ENCODE peak calls at places on chromosome 21, in eight cellular contexts. X is GM23338, L is Karpas-422, I is endothelial cell of umbilical vein, Q is astrocyte, T is H9, O is neuronal stem cell, Z is IMR-90. P is an unnamed sample.

GRCh38 chr21:34129039-34129891 is 55.9 kb downstream of the MRPS6 start:
- DNase-seq in X (peak; percentile 77), L (no peak), I (peak; percentile 79), Q (peak; percentile 87), T (peak; percentile 58), O (peak; percentile 42), Z (peak; percentile 92), P (no peak)

GRCh38 chr21:15793547-15794235 is 63.9 kb downstream of the USP25 start:
- DNase-seq in X (no peak), L (no peak), I (no peak), Q (no peak), T (no peak), O (no peak), Z (no peak), P (no peak)

GRCh38 chr21:19181604-19182140 is 778.1 kb upstream of the TMPRSS15 start:
- DNase-seq in X (no peak), L (no peak), I (no peak), Q (no peak), T (no peak), O (no peak), Z (no peak), P (no peak)

GRCh38 chr21:33075596-33076195 is 5.8 kb downstream of the OLIG1 start:
- DNase-seq in X (peak; percentile 17), L (no peak), I (no peak), Q (no peak), T (peak; percentile 50), O (no peak), Z (no peak), P (no peak)

GRCh38 chr21:20790113-20790512 is 208.1 kb upstream of the NCAM2 start:
- DNase-seq in X (peak; percentile 88), L (no peak), I (no peak), Q (no peak), T (no peak), O (peak; percentile 8), Z (no peak), P (no peak)

GRCh38 chr21:36260030-36260787 is 59.8 kb upstream of the MORC3 start:
- DNase-seq in X (peak; percentile 84), L (peak; percentile 84), I (peak; percentile 87), Q (peak; percentile 65), T (no peak), O (peak; percentile 5), Z (peak; percentile 73), P (no peak)

GRCh38 chr21:31196724-31197123 is 147.3 kb downstream of the TIAM1 start:
- DNase-seq in X (no peak), L (no peak), I (no peak), Q (no peak), T (no peak), O (no peak), Z (no peak), P (no peak)

GRCh38 chr21:34807146-34807880 is 138.5 kb downstream of the CLIC6 start:
- DNase-seq in X (no peak), L (peak; percentile 58), I (peak; percentile 94), Q (peak; percentile 97), T (no peak), O (no peak), Z (peak; percentile 97), P (no peak)

GRCh38 chr21:36127977-36128376 is 6.9 kb upstream of the CBR3 start:
- DNase-seq in X (no peak), L (peak; percentile 39), I (no peak), Q (no peak), T (no peak), O (no peak), Z (no peak), P (no peak)

GRCh38 chr21:36038701-36039497 is 21.4 kb downstream of the SETD4 start:
- DNase-seq in X (no peak), L (no peak), I (no peak), Q (no peak), T (no peak), O (no peak), Z (no peak), P (no peak)

GRCh38 chr21:39845581-39846130 is 21.6 kb upstream of the PCP4 start:
- DNase-seq in X (no peak), L (no peak), I (no peak), Q (peak; percentile 87), T (no peak), O (peak; percentile 27), Z (no peak), P (no peak)

GRCh38 chr21:36028127-36029069 is 31.9 kb downstream of the SETD4 start:
- DNase-seq in X (peak; percentile 83), L (peak; percentile 84), I (peak; percentile 73), Q (peak; percentile 37), T (peak; percentile 86), O (peak; percentile 81), Z (peak; percentile 73), P (peak; percentile 33)

GRCh38 chr21:42248783-42249597 is 30.1 kb downstream of the ABCG1 start:
- DNase-seq in X (no peak), L (peak; percentile 78), I (no peak), Q (no peak), T (no peak), O (no peak), Z (no peak), P (no peak)

GRCh38 chr21:42247716-42248115 is 28.8 kb downstream of the ABCG1 start:
- DNase-seq in X (no peak), L (no peak), I (no peak), Q (no peak), T (no peak), O (no peak), Z (no peak), P (no peak)

GRCh38 chr21:42250422-42251403 is 31.8 kb downstream of the ABCG1 start:
- DNase-seq in X (no peak), L (no peak), I (no peak), Q (no peak), T (no peak), O (no peak), Z (no peak), P (no peak)

GRCh38 chr21:42245348-42246185 is 26.6 kb downstream of the ABCG1 start:
- DNase-seq in X (peak; percentile 52), L (no peak), I (no peak), Q (no peak), T (peak; percentile 44), O (no peak), Z (no peak), P (no peak)

DNA sequence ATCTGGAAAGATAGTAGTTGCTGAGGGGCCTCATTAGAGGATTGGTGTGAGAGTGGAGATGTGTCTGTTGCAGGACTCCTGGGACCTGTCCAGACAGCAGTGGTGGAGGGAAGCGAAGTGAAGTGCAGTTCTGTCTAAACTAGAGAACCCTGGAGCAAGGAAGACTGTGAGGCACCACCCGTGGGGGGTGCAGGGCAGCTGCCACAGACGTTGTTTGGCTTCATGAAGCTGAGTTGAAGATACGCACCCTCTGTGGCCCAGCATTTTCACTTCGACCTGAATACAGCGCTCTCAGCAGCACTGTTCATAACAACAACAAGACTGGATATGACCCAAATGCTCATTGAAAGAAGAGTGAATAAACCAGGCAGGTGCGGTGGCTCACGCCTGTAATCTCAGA is 29.3 kb downstream of the ABCG1 start:
- DNase-seq in X (no peak), L (no peak), I (no peak), Q (no peak), T (no peak), O (no peak), Z (no peak), P (no peak)
- H3K4me1 ChIP-seq in X (no peaks in the 10 kb centered on the region), L (peaks cover 7% of the 10 kb centered on the region), I (no peaks in the 10 kb centered on the region), Q (no peaks in the 10 kb centered on the region), T (no peaks in the 10 kb centered on the region), O (no peaks in the 10 kb centered on the region), Z (no peaks in the 10 kb centered on the region), P (no peaks in the 10 kb centered on the region)

GRCh38 chr21:14528815-14529214 is 17.3 kb downstream of the SAMSN1 start:
- DNase-seq in X (no peak), L (no peak), I (no peak), Q (no peak), T (no peak), O (no peak), Z (no peak), P (no peak)

GRCh38 chr21:14533555-14534400 is 12.3 kb downstream of the SAMSN1 start:
- DNase-seq in X (no peak), L (no peak), I (peak; percentile 77), Q (peak; percentile 45), T (no peak), O (no peak), Z (no peak), P (peak; percentile 42)

GRCh38 chr21:14530574-14530973 is 15.5 kb downstream of the SAMSN1 start:
- DNase-seq in X (no peak), L (no peak), I (no peak), Q (no peak), T (no peak), O (no peak), Z (no peak), P (no peak)

GRCh38 chr21:14535702-14536101 is 10.4 kb downstream of the SAMSN1 start:
- DNase-seq in X (no peak), L (no peak), I (no peak), Q (no peak), T (no peak), O (no peak), Z (no peak), P (no peak)

DNA sequence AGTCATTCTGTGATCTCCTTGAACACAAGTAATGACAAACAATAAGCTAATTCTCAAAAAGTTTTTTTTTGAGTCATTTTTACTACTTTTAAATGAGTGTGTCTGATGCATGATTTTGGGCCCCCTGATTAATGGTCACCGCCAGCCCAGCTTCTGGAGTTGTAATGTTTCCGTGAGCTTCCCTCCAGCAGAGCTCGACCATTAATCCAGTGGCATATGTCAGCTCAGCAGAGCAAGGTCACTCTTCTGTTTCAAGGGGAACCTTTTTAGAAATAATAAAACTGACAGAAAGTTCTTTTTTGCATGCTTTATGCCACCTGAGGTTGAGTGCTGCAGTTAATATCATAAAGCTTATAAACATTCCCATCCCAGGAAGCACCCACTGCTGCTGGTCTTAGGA is 14.2 kb downstream of the SAMSN1 start:
- DNase-seq in X (no peak), L (no peak), I (no peak), Q (no peak), T (no peak), O (no peak), Z (no peak), P (no peak)
- H3K4me2 ChIP-seq in X (no peak overlapping the region), L (no peak overlapping the region), I (no peak overlapping the region), Q (no peak overlapping the region), T (no peak overlapping the region), O (no peak overlapping the region), Z (no peak overlapping the region), P (no peak overlapping the region)

DNA sequence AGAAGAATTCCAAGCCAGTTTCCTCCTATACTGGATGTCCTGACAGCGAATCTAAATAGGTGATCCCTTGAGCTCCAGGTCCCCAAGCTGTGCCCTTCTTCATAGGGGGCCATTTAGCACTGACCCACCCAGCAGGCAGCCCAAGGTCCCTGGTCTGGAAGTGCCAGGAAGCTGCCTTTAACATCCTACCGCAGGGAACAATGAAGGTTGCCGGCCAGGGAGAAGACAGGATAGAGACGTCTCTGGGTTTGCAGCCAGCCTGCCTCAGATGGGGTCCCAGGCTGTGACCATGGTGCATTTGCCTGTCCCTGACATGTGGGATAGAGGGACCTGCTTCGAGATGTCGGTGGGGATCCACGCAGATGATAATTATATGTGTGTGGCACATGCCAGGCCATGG is 2.7 kb upstream of the RIPK4 start:
- DNase-seq in X (no peak), L (no peak), I (no peak), Q (no peak), T (no peak), O (no peak), Z (no peak), P (no peak)
- H3K27me3 ChIP-seq in X (peaks cover 80% of the 10 kb centered on the region), L (no peaks in the 10 kb centered on the region), I (peaks cover 91% of the 10 kb centered on the region), Q (peaks cover 48% of the 10 kb centered on the region), T (peaks cover 55% of the 10 kb centered on the region), O (peaks cover 64% of the 10 kb centered on the region), Z (peaks cover 88% of the 10 kb centered on the region), P (no peaks in the 10 kb centered on the region)

DNA sequence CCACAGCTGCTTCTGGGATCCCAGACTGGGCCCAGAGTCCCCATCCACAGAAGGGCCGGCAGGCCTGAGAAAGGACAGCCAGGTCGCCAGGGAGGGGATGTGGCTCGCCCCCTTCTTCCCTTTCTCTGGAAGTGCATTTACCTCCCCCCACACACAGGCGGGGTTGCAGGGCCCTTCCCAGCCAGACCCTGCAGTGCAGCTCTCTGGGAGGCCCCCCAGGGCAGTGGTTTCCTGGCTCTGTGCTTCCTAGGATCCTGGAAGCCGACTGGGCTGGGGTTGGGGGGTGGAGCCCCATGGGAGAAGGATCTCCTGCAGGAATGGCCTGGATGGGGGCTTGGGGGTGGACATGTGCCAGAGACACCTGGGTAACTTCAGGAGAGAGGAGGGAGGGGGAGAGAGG is 4.2 kb upstream of the COL6A1 start:
- DNase-seq in X (peak; percentile 71), L (no peak), I (no peak), Q (no peak), T (peak; percentile 71), O (no peak), Z (no peak), P (no peak)
- H3K4me1 ChIP-seq in X (peaks cover 29% of the 10 kb centered on the region), L (no peaks in the 10 kb centered on the region), I (peaks cover 37% of the 10 kb centered on the region), Q (peaks cover 55% of the 10 kb centered on the region), T (no peaks in the 10 kb centered on the region), O (peaks cover 14% of the 10 kb centered on the region), Z (peaks cover 33% of the 10 kb centered on the region), P (peaks cover 27% of the 10 kb centered on the region)

P was measured in keratinocyte.